ENCODE peak calls at places on chromosomes 7 and 10, in seven cellular contexts. Q is esophagus muscularis mucosa, U is suprapubic skin, W is ovary, N is transverse colon, X is K562, Y is tibial nerve. S is an unnamed sample.
A peak's percentile ranks its signal among the peaks of the same experiment; 100 is the strongest.

GRCh38 chr7:68244411-68244810 is 1247.8 kb downstream of the TYW1 start:
- DNase-seq in Q (no peak), U (no peak), W (no peak), N (no peak), X (no peak), Y (no peak), S (no peak)

GRCh38 chr10:16586358-16587138 is 64.9 kb upstream of the C1QL3 start:
- DNase-seq in Q (no peak), U (no peak), W (no peak), N (no peak), X (no peak), Y (no peak), S (no peak)

GRCh38 chr7:43244782-43245181 is 132.3 kb downstream of the HECW1 start:
- DNase-seq in Q (no peak), U (no peak), W (no peak), N (no peak), X (no peak), Y (no peak), S (no peak)

GRCh38 chr7:27714831-27715444 is 25.0 kb upstream of the TAX1BP1 start:
- DNase-seq in Q (no peak), U (no peak), W (no peak), N (no peak), X (no peak), Y (no peak), S (no peak)

GRCh38 chr7:30740417-30741181 is 11.3 kb upstream of the INMT start:
- DNase-seq in Q (no peak), U (no peak), W (peak; percentile 69), N (peak; percentile 83), X (peak; percentile 79), Y (peak; percentile 63), S (peak; percentile 82)

GRCh38 chr10:21171197-21171935 is 274.3 kb upstream of the NEBL start:
- DNase-seq in Q (no peak), U (no peak), W (no peak), N (no peak), X (peak; percentile 44), Y (no peak), S (no peak)

GRCh38 chr7:66321283-66321682 is 116.1 kb downstream of the TPST1 start:
- DNase-seq in Q (no peak), U (no peak), W (no peak), N (no peak), X (no peak), Y (no peak), S (peak; percentile 38)

GRCh38 chr7:42694894-42695553 is 216.8 kb downstream of the C7orf25 start:
- DNase-seq in Q (peak; percentile 57), U (no peak), W (no peak), N (no peak), X (no peak), Y (no peak), S (peak; percentile 62)

DNA sequence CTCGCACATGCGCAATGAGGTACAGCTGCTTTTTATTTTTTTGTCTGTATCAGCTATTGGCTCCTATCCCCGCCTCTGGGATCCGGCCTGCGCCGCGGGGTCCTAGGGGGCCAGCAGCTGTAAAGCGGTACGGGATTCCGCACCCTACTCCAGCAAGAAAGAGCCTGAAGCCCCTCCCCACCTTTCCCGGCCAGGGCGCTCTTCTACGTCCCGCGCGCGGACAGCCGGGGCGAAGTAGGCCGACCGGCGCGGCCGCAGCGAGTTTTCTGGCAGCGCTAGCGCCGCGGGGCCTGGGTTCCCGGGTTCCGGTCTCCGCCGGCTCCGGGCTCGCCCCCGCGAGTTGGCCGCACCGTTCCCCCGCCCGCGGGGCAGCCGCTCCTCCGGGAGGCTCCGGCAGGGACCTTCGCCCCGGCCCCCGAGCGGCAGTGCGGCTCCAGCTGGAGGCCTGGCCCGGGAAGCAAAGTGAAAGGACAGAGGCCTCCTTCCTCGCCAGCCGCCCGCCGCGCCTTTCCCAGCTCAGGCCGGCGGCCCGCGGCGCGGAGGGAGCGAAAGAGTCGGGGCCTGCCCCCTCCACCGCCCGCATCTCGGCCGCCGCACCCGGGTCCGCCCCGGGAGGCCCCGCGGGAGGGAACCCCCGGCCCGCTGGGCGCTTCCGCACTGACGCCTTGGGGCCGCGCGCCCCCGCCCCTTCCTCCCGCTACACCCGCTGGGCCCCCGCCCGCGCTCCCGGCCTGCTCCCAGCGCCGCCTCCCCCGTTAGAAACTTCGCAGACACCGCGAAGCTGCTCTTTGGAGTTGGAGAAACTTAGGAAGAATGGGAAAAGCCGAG is 4.7 kb upstream of the SPAG6 start:
- DNase-seq in Q (no peak), U (peak; percentile 84), W (peak; percentile 72), N (peak; percentile 65), X (peak; percentile 86), Y (no peak), S (peak; percentile 57)
- H3K27me3 ChIP-seq in Q (peaks cover 30% of the 10 kb centered on the region), U (peaks cover 95% of the 10 kb centered on the region), W (peaks cover 12% of the 10 kb centered on the region), N (peaks cover 91% of the 10 kb centered on the region), X (no peaks in the 10 kb centered on the region), Y (peaks cover 34% of the 10 kb centered on the region), S (peaks cover 76% of the 10 kb centered on the region)

DNA sequence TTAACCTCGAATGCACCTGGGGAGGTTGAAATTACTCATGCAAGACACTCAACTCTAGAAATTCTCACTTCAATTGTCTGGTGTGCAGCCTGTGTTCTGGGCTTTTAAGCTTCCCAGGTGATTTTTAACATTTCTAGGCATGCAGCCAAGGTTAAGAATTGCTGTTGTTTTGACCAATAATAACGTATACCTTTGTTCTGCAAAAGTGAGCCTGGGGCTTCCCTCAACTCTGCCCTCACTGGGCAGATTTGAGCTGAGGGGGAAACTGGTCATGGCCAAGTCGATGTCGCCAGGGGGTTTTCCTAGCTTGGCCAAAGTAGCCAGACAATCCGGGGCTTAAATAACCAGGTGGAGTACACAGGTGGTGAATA is 568 bp downstream of the PRSS2 start:
- DNase-seq in Q (no peak), U (no peak), W (no peak), N (no peak), X (no peak), Y (no peak), S (no peak)
- TF ChIP-seq EP300 in Q (no peak), U (no peak), W (no peak), N (no peak), X (no peak), Y (no peak), S (no peak)

GRCh38 chr10:71597821-71598498 is 121.6 kb downstream of the C10orf105 start:
- DNase-seq in Q (no peak), U (peak; percentile 91), W (peak; percentile 70), N (peak; percentile 21), X (no peak), Y (peak; percentile 22), S (no peak)
- TF ChIP-seq POLR2A in Q (no peak), U (no peak), W (no peak), N (no peak), X (no peak), Y (no peak), S (no peak)

GRCh38 chr7:29194206-29194593 is 375 bp upstream of the CHN2 start:
- DNase-seq in Q (no peak), U (no peak), W (peak; percentile 18), N (peak; percentile 22), X (no peak), Y (no peak), S (peak; percentile 27)
- H3K27me3 ChIP-seq in Q (no peaks in the 10 kb centered on the region), U (peaks cover 36% of the 10 kb centered on the region), W (no peaks in the 10 kb centered on the region), N (peaks cover 15% of the 10 kb centered on the region), X (peaks cover 22% of the 10 kb centered on the region), Y (no peaks in the 10 kb centered on the region), S (peaks cover 47% of the 10 kb centered on the region)

S was measured in stomach.